ENCODE peak calls at places on chromosomes 13 and 19, in seven cellular contexts. G is lower leg skin, T is AG09309, E is IMR-90, X is tibial nerve, D is neural progenitor cell, C is brain microvascular endothelial cell. H is an unnamed sample.

GRCh38 chr19:35146746-35147466 is 3.9 kb downstream of the FXYD7 start:
- DNase-seq in T (no peak), E (no peak), G (no peak), D (no peak), C (no peak), X (no peak), H (no peak)

GRCh38 chr19:35712910-35713845 is 4.6 kb upstream of the KMT2B start:
- DNase-seq in X (no peak), T (no peak), G (no peak), D (no peak), E (no peak), C (no peak), H (no peak)

GRCh38 chr19:12772323-12772722 is 3.0 kb downstream of the HOOK2 start:
- DNase-seq in E (no peak), X (no peak), T (no peak), G (no peak), C (no peak), D (no peak), H (no peak)

GRCh38 chr19:12769689-12770088 is 5.7 kb downstream of the HOOK2 start:
- DNase-seq in X (no peak), T (no peak), D (peak), C (no peak), E (no peak), G (no peak), H (no peak)

GRCh38 chr19:17289489-17289888 is 7.8 kb downstream of the ANKLE1 start:
- DNase-seq in G (no peak), X (no peak), D (peak), E (peak), T (peak), C (peak), H (no peak)

GRCh38 chr13:102667023-102667422 is 27.8 kb downstream of the METTL21C start:
- DNase-seq in C (no peak), X (no peak), D (no peak), G (no peak), E (no peak), T (no peak), H (no peak)

GRCh38 chr13:72132065-72132464 is 265.1 kb upstream of the DACH1 start:
- DNase-seq in T (no peak), G (no peak), X (no peak), E (no peak), C (no peak), D (no peak), H (no peak)

GRCh38 chr13:99979453-99980200 is 2.0 kb upstream of the ZIC2 start:
- DNase-seq in T (no peak), C (no peak), X (no peak), E (no peak), D (peak), G (no peak), H (no peak)

GRCh38 chr19:5978606-5979552 is 939 bp upstream of the RANBP3 start:
- DNase-seq in G (no peak), E (no peak), T (no peak), C (no peak), D (no peak), X (no peak), H (no peak)

GRCh38 chr19:16661480-16662034 is 618 bp downstream of the TMEM38A start:
- DNase-seq in D (peak), E (no peak), C (no peak), G (peak), T (no peak), X (peak), H (no peak)

DNA sequence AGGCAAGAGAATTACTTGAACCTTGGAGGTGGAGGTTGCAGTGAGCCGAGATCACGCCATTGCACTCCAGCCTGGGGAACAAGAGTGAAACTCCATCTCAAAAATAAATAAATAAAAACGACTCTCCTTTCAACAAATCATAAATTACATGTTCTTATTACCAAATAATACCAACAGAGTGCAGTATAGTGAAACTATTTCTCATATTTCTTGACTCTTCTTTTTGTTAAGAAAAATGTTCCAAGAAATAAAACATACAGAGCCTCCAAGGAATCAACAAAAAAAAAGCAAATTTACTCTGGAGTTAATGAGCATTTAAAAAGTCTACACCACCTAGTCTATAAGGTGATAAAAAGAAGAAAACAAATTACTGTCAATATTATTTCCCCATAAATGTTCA is 188.8 kb downstream of the KLF12 start:
- DNase-seq in T (no peak), G (no peak), E (no peak), X (no peak), C (no peak), D (no peak), H (no peak)
- TF ChIP-seq CTCF in T (no peak), G (no peak), E (peak), X (peak), C (no peak), D (no peak), H (no peak)

GRCh38 chr19:46759817-46760333 is 13.6 kb upstream of the STRN4 start:
- DNase-seq in C (peak), D (no peak), X (peak), G (no peak), E (peak), T (peak), H (no peak)
- H3K4me3 ChIP-seq in C (no peak), D (no peak), X (no peak), G (no peak), E (no peak), T (no peak), H (no peak)

GRCh38 chr19:46410205-46411087 is 2.9 kb downstream of the CCDC8 start:
- DNase-seq in D (no peak), G (no peak), T (no peak), C (no peak), X (no peak), E (no peak), H (no peak)

GRCh38 chr19:46411088-46412033 is 2.0 kb downstream of the CCDC8 start:
- DNase-seq in C (no peak), D (no peak), G (no peak), T (no peak), X (no peak), E (no peak), H (no peak)

GRCh38 chr19:46412983-46413261 is 442 bp downstream of the CCDC8 start:
- DNase-seq in D (no peak), G (no peak), C (no peak), E (no peak), T (no peak), X (no peak), H (no peak)

GRCh38 chr19:46413262-46414031 is at the start of gene CCDC8:
- DNase-seq in T (peak), E (peak), G (no peak), X (peak), D (peak), C (peak), H (no peak)

DNA sequence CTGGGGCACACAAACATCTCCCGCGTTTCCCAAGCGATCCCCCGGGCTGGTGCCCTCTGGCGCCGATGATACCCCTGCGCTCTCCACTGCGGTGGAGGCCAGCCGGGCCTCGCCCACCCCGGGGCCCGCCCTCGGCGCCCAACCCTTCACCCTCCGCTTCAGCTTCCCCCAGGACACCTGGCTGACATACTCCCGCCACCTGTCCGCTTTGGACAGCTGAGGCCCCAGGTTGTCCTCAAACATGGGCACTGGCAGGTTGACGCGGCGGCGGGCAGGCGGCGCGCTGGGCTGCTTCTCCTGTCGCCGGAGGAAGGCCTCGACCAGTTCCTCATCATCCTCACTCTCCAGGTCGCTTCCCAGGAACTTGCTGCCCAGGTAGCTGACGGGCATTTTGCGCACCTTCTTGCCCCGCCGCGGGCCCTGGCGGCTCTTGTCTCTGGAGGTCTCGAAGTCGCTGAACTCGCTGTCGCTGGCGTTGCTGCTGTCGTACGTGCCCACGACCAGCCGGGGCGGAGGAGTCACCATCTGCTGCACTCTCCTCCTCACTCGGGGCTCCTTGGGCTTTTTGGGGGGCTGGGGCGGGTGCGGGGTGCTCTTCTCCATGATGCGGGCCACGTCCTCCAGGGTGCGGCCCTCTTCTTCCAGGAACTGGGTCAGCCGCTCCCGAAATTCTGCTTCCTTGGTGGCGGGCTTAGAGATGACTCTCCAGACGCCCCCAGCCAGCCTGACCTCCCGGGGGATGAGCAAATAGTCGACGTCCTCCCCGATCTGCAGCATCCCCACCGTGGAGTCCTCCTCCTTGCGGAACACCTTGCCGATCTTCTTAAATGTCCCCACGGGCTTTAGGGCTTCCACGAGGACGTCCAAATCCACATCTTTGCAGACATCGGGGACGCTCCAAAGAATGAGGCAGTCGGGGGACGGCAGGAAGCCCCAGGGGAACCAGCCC is 1.1 kb downstream of the CCDC8 start:
- DNase-seq in X (no peak), G (no peak), E (no peak), D (peak), C (no peak), T (no peak), H (no peak)
- TF ChIP-seq CTCF in X (no peak), G (no peak), E (no peak), D (peak), C (peak), T (no peak), H (no peak)

DNA sequence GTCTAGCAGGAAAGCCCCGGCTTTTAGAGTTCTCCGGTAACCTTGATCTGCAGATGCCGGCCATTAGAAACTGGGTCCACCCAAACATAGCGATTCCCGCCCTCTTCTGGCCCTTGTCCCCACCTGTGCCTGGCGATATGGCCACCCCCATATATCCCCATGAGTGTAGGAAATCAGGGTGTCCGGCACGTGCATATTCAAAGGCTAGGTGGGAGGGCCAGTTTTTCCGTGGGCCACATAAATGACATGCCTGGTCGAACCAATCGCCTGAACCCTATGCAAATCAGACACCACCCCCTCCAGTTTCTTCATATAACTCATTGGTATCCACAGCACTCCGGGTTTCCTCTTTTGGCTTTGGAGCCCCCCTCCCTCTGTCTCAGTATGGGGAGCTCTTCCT is 37.4 kb downstream of the ERICH4 start:
- DNase-seq in X (no peak), C (no peak), E (no peak), D (no peak), G (no peak), T (no peak), H (no peak)
- H3K4me3 ChIP-seq in X (no peak), C (no peak), E (no peak), D (no peak), G (no peak), T (no peak), H (no peak)

H was measured in LNCaP clone FGC.